ENCODE peak calls at places on chromosomes 3 and 15, in five cellular contexts. G, Z, T, U and B are unnamed samples.

GRCh38 chr3:136624381-136624780 is 127.8 kb downstream of the STAG1 start:
- DNase-seq in T (no peak), Z (no peak), U (no peak), G (no peak), B (no peak)

GRCh38 chr3:130354430-130354829 is 9.0 kb downstream of the COL6A5 start:
- DNase-seq in U (no peak), G (no peak), T (no peak), Z (no peak), B (no peak)

GRCh38 chr3:53137835-53138446 is 7.7 kb upstream of the RFT1 start:
- DNase-seq in G (no peak), Z (no peak), U (no peak), T (no peak), B (no peak)

GRCh38 chr15:91356083-91356482 is 256.0 kb downstream of the SV2B start:
- DNase-seq in U (no peak), T (no peak), Z (no peak), G (no peak), B (no peak)

GRCh38 chr3:99700637-99701268 is 62.4 kb downstream of the COL8A1 start:
- DNase-seq in U (no peak), T (no peak), G (no peak), Z (peak), B (no peak)

GRCh38 chr3:132343018-132343612 is 25.9 kb downstream of the ACP3 start:
- DNase-seq in T (no peak), G (peak), U (peak), Z (peak), B (peak)

GRCh38 chr15:92383528-92384326 is 10.0 kb upstream of the ST8SIA2 start:
- DNase-seq in Z (peak), G (peak), T (no peak), U (peak), B (peak)

GRCh38 chr3:15292765-15293522 is 39.4 kb downstream of the SH3BP5 start:
- DNase-seq in T (no peak), G (no peak), Z (no peak), U (no peak), B (peak)

GRCh38 chr3:16477054-16477453 is 36.4 kb downstream of the RFTN1 start:
- DNase-seq in U (no peak), T (no peak), G (no peak), Z (no peak), B (no peak)

GRCh38 chr15:28169361-28169760 is 70.2 kb upstream of the OCA2 start:
- DNase-seq in T (no peak), G (no peak), Z (no peak), U (no peak), B (no peak)

GRCh38 chr3:15903164-15903563 is 105.4 kb upstream of the ANKRD28 start:
- DNase-seq in Z (no peak), T (no peak), U (no peak), G (no peak), B (no peak)

GRCh38 chr3:32577621-32578556 is 7.2 kb upstream of the DYNC1LI1 start:
- DNase-seq in T (peak), U (no peak), G (no peak), Z (no peak), B (peak)

GRCh38 chr3:17808994-17809393 is 66.6 kb upstream of the TBC1D5 start:
- DNase-seq in Z (no peak), G (no peak), T (no peak), U (peak), B (no peak)

GRCh38 chr3:13115991-13116390 is 42.8 kb upstream of the IQSEC1 start:
- DNase-seq in U (no peak), T (no peak), Z (no peak), G (no peak), B (no peak)

GRCh38 chr15:73319460-73320245 is 49.1 kb downstream of the HCN4 start:
- DNase-seq in G (no peak), U (no peak), T (no peak), Z (no peak), B (no peak)

GRCh38 chr3:187022403-187023029 is 92.2 kb downstream of the ST6GAL1 start:
- DNase-seq in T (no peak), Z (no peak), U (no peak), G (no peak), B (no peak)

GRCh38 chr3:60269377-60269776 is 981.9 kb downstream of the FHIT start:
- DNase-seq in Z (no peak), T (no peak), U (no peak), G (no peak), B (no peak)

GRCh38 chr3:157611176-157611575 is 108.0 kb upstream of the VEPH1 start:
- DNase-seq in T (no peak), Z (no peak), U (no peak), G (no peak), B (no peak)

GRCh38 chr3:8621872-8622271 is 22.7 kb downstream of the SSUH2 start:
- DNase-seq in T (no peak), G (no peak), Z (no peak), U (no peak), B (no peak)

GRCh38 chr3:39408493-39409372 is 2.2 kb downstream of the RPSA start:
- DNase-seq in T (no peak), U (no peak), G (no peak), Z (no peak), B (no peak)

GRCh38 chr15:70385711-70386110 is 288.0 kb upstream of the TLE3 start:
- DNase-seq in Z (no peak), U (peak), G (no peak), T (no peak), B (no peak)

GRCh38 chr15:96064351-96064756 is 266.1 kb upstream of the NR2F2 start:
- DNase-seq in G (no peak), Z (peak), U (no peak), T (no peak), B (no peak)

GRCh38 chr3:45670995-45671394 is 18.2 kb upstream of the SACM1L start:
- DNase-seq in U (no peak), T (no peak), Z (no peak), G (no peak), B (no peak)

GRCh38 chr3:52253314-52254260 is 8.0 kb downstream of the PPM1M start:
- DNase-seq in U (no peak), G (no peak), T (peak), Z (no peak), B (peak)

GRCh38 chr15:49982586-49982985 is 136.4 kb downstream of the ATP8B4 start:
- DNase-seq in T (no peak), U (no peak), Z (no peak), G (no peak), B (no peak)
- TF ChIP-seq JUND in T (no peak), U (no peak), Z (no peak), G (no peak), B (no peak)

GRCh38 chr15:85047271-85047948 is 65.8 kb downstream of the PDE8A start:
- DNase-seq in U (no peak), Z (peak), G (no peak), T (no peak), B (peak)
- TF ChIP-seq JUND in U (no peak), Z (no peak), G (no peak), T (no peak), B (no peak)

DNA sequence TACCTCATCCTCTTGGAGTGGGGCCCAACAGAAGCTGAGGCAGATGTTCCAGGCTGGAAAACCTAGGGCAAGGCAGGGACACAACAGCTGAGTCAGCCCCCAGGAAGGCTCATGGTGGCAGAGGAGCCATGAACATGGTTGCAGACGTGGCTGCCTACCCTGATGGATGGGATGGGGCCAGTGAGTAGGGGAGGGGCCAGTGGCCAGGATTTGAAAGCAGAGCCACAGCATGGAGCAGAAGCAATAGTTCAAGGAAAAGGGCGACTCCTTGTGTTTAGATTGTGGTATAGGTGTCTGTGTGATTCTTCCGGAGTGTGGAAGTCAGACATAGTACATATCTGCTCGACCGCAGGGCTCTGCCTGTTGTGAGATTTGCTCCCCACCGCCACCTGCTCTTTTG is 24.2 kb downstream of the PXYLP1 start:
- DNase-seq in T (no peak), U (no peak), Z (peak), G (no peak), B (peak)
- TF ChIP-seq JUND in T (no peak), U (no peak), Z (no peak), G (no peak), B (no peak)

GRCh38 chr15:20295238-20295811 is 246.3 kb downstream of the GOLGA6L6 start:
- DNase-seq in U (no peak), G (no peak), Z (no peak), T (no peak), B (no peak)
- TF ChIP-seq JUND in U (no peak), G (no peak), Z (no peak), T (no peak), B (no peak)

DNA sequence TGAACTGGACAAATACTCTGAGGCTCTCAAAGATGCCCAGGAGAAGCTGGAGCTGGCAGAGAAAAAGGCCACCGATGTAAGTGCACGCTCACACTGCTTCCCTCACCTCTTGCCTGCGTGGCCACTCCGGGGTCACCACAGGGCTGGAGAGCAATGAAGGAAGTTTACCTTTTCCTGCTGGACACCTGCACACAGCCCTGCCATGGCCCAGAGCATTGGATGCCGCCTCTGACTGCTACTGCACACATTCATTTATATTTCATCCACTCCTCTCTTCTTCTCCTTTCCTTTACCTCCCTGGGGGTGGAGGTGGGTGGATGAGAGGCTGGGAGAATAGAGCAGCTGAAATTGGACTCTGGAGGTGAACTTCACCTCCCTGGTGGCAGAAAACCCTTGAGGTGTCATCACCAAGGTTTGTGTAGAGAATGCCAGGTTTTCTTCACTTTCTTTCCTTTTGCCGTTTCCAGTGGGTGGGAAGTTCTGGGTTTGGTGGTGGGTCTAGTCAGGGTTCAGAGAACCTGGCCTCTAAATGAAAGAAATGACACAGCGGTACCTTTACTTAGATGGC is 1.6 kb downstream of the TPM1 start:
- DNase-seq in Z (no peak), G (no peak), U (no peak), T (no peak), B (peak)
- TF ChIP-seq JUND in Z (no peak), G (no peak), U (no peak), T (no peak), B (no peak)

GRCh38 chr15:69163124-69163669 is 2.8 kb downstream of the GLCE start:
- DNase-seq in U (no peak), T (no peak), Z (no peak), G (no peak), B (no peak)

GRCh38 chr15:69164807-69165636 is 4.6 kb downstream of the GLCE start:
- DNase-seq in U (no peak), G (no peak), Z (no peak), T (no peak), B (no peak)

GRCh38 chr15:69161878-69162213 is 1.4 kb downstream of the GLCE start:
- DNase-seq in Z (no peak), T (no peak), G (no peak), U (no peak), B (no peak)

GRCh38 chr15:69167218-69167842 is 6.9 kb downstream of the GLCE start:
- DNase-seq in U (no peak), Z (no peak), G (no peak), T (no peak), B (no peak)

GRCh38 chr15:69165637-69166025 is 5.2 kb downstream of the GLCE start:
- DNase-seq in Z (no peak), T (no peak), U (no peak), G (no peak), B (no peak)
- TF ChIP-seq JUND in Z (no peak), T (no peak), U (no peak), G (no peak), B (no peak)

GRCh38 chr15:27123808-27124207 is 152.8 kb downstream of the GABRG3 start:
- DNase-seq in Z (no peak), T (no peak), U (no peak), G (no peak), B (no peak)
- TF ChIP-seq JUND in Z (no peak), T (no peak), U (no peak), G (no peak), B (no peak)

GRCh38 chr3:48571938-48572337 is 8.4 kb upstream of the UCN2 start:
- DNase-seq in T (no peak), U (no peak), G (no peak), Z (peak), B (no peak)
- TF ChIP-seq JUND in T (no peak), U (no peak), G (no peak), Z (no peak), B (no peak)